ENCODE peak calls at places on chromosomes 5 and 9, in nine cellular contexts. D, V, H, J, R, M, O, I and Y are unnamed samples.

GRCh38 chr5:112142769-112143270 is 276.3 kb downstream of the EPB41L4A start:
- DNase-seq in M (no peak), J (no peak), V (no peak), O (no peak), D (peak), H (no peak), I (no peak), R (no peak), Y (no peak)

GRCh38 chr5:59598547-59598874 is 295.0 kb downstream of the PDE4D start:
- DNase-seq in I (no peak), V (no peak), H (no peak), J (no peak), M (peak), R (no peak), O (no peak), D (no peak), Y (no peak)

GRCh38 chr9:136625101-136626065 is 37.3 kb upstream of the EGFL7 start:
- DNase-seq in M (peak), V (peak), D (peak), O (no peak), H (no peak), R (no peak), I (no peak), J (peak), Y (no peak)

GRCh38 chr5:178247481-178248456 is 15.2 kb upstream of the PHYKPL start:
- DNase-seq in M (no peak), R (no peak), V (no peak), I (no peak), H (no peak), D (no peak), J (no peak), O (no peak), Y (no peak)

GRCh38 chr5:96199713-96200183 is 233.3 kb downstream of the PCSK1 start:
- DNase-seq in O (no peak), D (no peak), H (no peak), J (no peak), R (no peak), M (no peak), V (no peak), I (no peak), Y (no peak)

GRCh38 chr5:38757451-38758245 is 88.2 kb upstream of the OSMR start:
- DNase-seq in I (no peak), R (no peak), O (no peak), V (no peak), M (no peak), J (peak), D (no peak), H (no peak), Y (no peak)

GRCh38 chr9:87713278-87713989 is 12.5 kb upstream of the CTSL start:
- DNase-seq in M (peak), I (peak), H (peak), O (peak), V (no peak), D (peak), R (peak), J (peak), Y (peak)

GRCh38 chr9:18245911-18246310 is 228.0 kb upstream of the ADAMTSL1 start:
- DNase-seq in D (no peak), V (no peak), R (no peak), M (no peak), H (no peak), I (no peak), J (no peak), O (no peak), Y (no peak)

GRCh38 chr5:42974546-42974945 is 65.6 kb downstream of the ANXA2R start:
- DNase-seq in D (no peak), M (no peak), J (no peak), I (no peak), O (no peak), R (no peak), H (no peak), V (no peak), Y (no peak)

GRCh38 chr5:1386274-1386717 is 41.4 kb upstream of the CLPTM1L start:
- DNase-seq in R (no peak), M (peak), J (peak), D (peak), I (peak), O (no peak), V (no peak), H (peak), Y (no peak)

GRCh38 chr5:101942321-101942882 is 353.7 kb downstream of the SLCO4C1 start:
- DNase-seq in M (peak), I (no peak), D (peak), O (no peak), V (peak), R (no peak), H (no peak), J (no peak), Y (no peak)

GRCh38 chr5:123708074-123708806 is 196.3 kb downstream of the CSNK1G3 start:
- DNase-seq in I (peak), V (no peak), R (peak), D (peak), M (no peak), H (no peak), J (no peak), O (peak), Y (peak)

GRCh38 chr9:18710089-18710488 is 236.1 kb downstream of the ADAMTSL1 start:
- DNase-seq in M (no peak), H (no peak), V (no peak), D (peak), O (peak), J (no peak), R (no peak), I (no peak), Y (no peak)

GRCh38 chr5:98206566-98206965 is 566.9 kb upstream of the RGMB start:
- DNase-seq in O (no peak), I (no peak), J (no peak), M (no peak), V (no peak), R (no peak), D (no peak), H (no peak), Y (no peak)

GRCh38 chr5:173680660-173681242 is 64.3 kb upstream of the BOD1 start:
- DNase-seq in D (no peak), R (no peak), H (no peak), I (no peak), V (no peak), O (no peak), J (no peak), M (no peak), Y (no peak)

GRCh38 chr9:133727876-133728441 is 10.2 kb downstream of the SARDH start:
- DNase-seq in D (no peak), H (peak), I (no peak), R (no peak), V (no peak), J (peak), O (no peak), M (no peak), Y (no peak)

GRCh38 chr5:175493726-175494125 is 15.4 kb downstream of the SFXN1 start:
- DNase-seq in M (no peak), D (no peak), J (no peak), V (no peak), I (no peak), H (no peak), R (no peak), O (no peak), Y (no peak)

GRCh38 chr5:109089191-109089590 is 320.6 kb downstream of the PJA2 start:
- DNase-seq in J (no peak), M (no peak), H (no peak), R (no peak), D (no peak), O (no peak), V (no peak), I (no peak), Y (no peak)

GRCh38 chr9:131103535-131103934 is 7.2 kb downstream of the AIF1L start:
- DNase-seq in D (no peak), J (no peak), H (no peak), M (no peak), V (no peak), I (no peak), R (no peak), O (no peak), Y (no peak)

GRCh38 chr5:108379722-108380530 is 2.0 kb downstream of the FBXL17 start:
- DNase-seq in O (no peak), V (no peak), R (no peak), D (peak), H (no peak), J (no peak), I (no peak), M (no peak), Y (no peak)

GRCh38 chr9:111661802-111662491 is 542 bp downstream of the GNG10 start:
- DNase-seq in I (no peak), O (no peak), D (peak), J (peak), M (peak), R (no peak), V (peak), H (peak), Y (no peak)

GRCh38 chr9:103617046-103617445 is 477.1 kb upstream of the SMC2 start:
- DNase-seq in R (no peak), D (no peak), V (no peak), I (no peak), J (no peak), H (no peak), O (no peak), M (no peak), Y (no peak)

GRCh38 chr9:137676998-137677397 is 58.2 kb downstream of the EHMT1 start:
- DNase-seq in D (no peak), R (no peak), J (no peak), H (no peak), V (no peak), I (no peak), O (no peak), M (no peak), Y (no peak)

GRCh38 chr9:127554966-127555829 is 56.9 kb upstream of the STXBP1 start:
- DNase-seq in D (no peak), R (no peak), O (no peak), M (no peak), H (no peak), J (no peak), V (no peak), I (no peak), Y (no peak)

GRCh38 chr5:58507715-58508114 is 16.5 kb downstream of the GAPT start:
- DNase-seq in D (no peak), H (no peak), V (no peak), R (no peak), J (no peak), M (no peak), O (no peak), I (no peak), Y (no peak)

GRCh38 chr5:79111387-79111959 is at the start of gene BHMT:
- DNase-seq in V (no peak), J (no peak), M (no peak), I (no peak), H (no peak), D (no peak), R (no peak), O (no peak), Y (no peak)
- H3K4me3 ChIP-seq in V (no peak), J (no peak), M (no peak), I (no peak), H (no peak), D (no peak), R (no peak), O (no peak), Y (no peak)

DNA sequence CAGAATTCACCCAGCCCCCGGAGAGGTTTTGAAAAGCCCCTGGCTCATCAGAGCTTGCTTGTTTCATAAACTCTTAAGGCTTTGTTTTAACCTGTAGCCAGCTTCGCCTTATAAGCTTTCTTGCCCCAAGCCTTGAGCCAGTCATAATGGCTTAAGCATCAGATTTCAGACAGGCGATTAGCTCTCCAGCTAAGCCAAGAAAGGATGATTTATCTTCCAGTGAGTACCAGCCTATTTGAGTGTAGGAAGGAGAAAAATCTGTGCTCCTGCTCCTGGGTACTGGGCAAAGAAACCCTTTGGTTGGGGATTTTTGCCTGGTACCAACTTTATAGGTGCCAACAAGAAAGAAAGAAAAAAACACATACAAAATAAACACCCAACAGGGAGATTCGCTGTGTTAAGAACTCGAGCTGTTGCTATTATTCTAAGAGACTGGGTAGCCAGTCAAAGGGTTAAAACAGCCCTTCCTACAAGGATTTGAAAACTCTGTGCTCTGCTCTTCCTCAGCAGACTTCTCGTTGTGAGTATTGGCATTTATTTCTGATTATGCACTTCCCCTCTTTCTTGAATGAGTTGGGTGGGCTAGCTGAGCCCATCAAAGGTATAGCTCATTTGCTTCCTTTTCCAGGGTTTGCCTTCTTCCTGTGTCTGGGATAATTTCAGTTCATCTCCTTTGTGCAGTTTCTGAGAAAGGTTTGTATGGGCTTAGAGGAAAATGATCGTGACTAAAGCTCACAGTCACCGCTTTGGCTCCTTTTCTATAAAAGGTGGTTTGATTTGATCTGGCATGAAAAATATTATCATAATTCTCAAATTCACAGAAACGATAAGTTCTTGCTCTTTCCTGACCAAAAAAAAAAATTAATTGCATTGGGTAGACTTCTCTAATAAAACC is 157.2 kb upstream of the DMRT1 start:
- DNase-seq in I (no peak), M (no peak), O (peak), H (no peak), J (no peak), D (peak), R (no peak), V (no peak), Y (no peak)
- H3K4me3 ChIP-seq in I (no peak), M (peak), O (peak), H (no peak), J (peak), D (no peak), R (peak), V (peak), Y (peak)

GRCh38 chr5:136098171-136098570 is 34.5 kb upstream of the SMAD5 start:
- DNase-seq in O (no peak), V (peak), R (no peak), D (no peak), H (no peak), I (no peak), J (no peak), M (no peak), Y (no peak)
- H3K4me3 ChIP-seq in O (no peak), V (no peak), R (no peak), D (no peak), H (no peak), I (no peak), J (no peak), M (no peak), Y (no peak)

GRCh38 chr5:131639148-131639547 is 4.1 kb upstream of the RAPGEF6 start:
- DNase-seq in R (no peak), M (no peak), V (no peak), I (no peak), J (no peak), H (no peak), D (no peak), O (no peak), Y (no peak)

GRCh38 chr5:131637694-131638093 is 2.7 kb upstream of the RAPGEF6 start:
- DNase-seq in I (no peak), V (no peak), O (no peak), R (no peak), M (no peak), J (no peak), H (no peak), D (no peak), Y (no peak)

GRCh38 chr5:131644822-131645221 is 9.8 kb upstream of the RAPGEF6 start:
- DNase-seq in D (peak), M (no peak), J (no peak), V (no peak), R (no peak), H (no peak), I (no peak), O (no peak), Y (no peak)

GRCh38 chr5:131640043-131640856 is 5.2 kb upstream of the RAPGEF6 start:
- DNase-seq in R (no peak), I (no peak), V (no peak), O (no peak), D (peak), M (no peak), H (peak), J (no peak), Y (no peak)

DNA sequence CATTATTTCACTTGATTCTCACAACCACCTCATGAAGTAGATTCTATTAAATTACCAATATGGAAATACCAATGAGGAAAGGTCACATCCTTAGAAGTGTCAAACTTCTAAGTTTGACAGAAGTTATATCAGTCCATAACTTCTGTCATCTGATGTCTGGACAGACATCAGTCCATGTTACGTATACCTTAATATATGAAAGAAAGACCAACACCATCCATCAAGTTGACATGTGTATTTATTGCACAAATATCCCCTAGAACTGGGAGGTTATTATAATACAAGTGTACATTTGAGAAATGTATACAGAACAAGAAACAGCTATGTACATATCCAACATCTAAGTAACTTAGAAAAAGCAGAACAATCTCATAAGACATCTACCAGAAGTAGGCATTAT is 6.5 kb upstream of the RAPGEF6 start:
- DNase-seq in J (no peak), H (no peak), O (no peak), I (no peak), V (no peak), M (no peak), D (no peak), R (no peak), Y (no peak)
- H3K4me3 ChIP-seq in J (no peak), H (no peak), O (no peak), I (no peak), V (no peak), M (no peak), D (no peak), R (no peak), Y (no peak)